ENCODE peak calls at places on chromosomes 4 and X, in ten cellular contexts. N is CD8-positive, alpha-beta T cell; J is fibroblast of lung; G is neural progenitor cell; I is lower lobe of right lung; S is heart right ventricle; D is HCT116; Q is hepatocyte; X is breast epithelium; B is CD4-positive, alpha-beta memory T cell. H is an unnamed sample.

GRCh38 chr4:186885289-186885688 is 161.6 kb upstream of the FAT1 start:
- DNase-seq in N (no peak), J (no peak), G (peak; percentile 32), I (no peak), S (no peak), D (no peak), Q (no peak), X (no peak), B (no peak), H (no peak)

GRCh38 chr4:184265566-184266351 is 48.1 kb upstream of the ENPP6 start:
- DNase-seq in N (no peak), J (peak; percentile 9), G (no peak), I (no peak), S (no peak), D (peak; percentile 7), Q (no peak), X (no peak), B (no peak), H (no peak)

GRCh38 chr4:6470502-6471302 is 1.7 kb downstream of the PPP2R2C start:
- DNase-seq in N (no peak), J (peak; percentile 26), G (peak; percentile 66), I (no peak), S (peak; percentile 25), D (no peak), Q (peak; percentile 49), X (no peak), B (no peak), H (peak; percentile 26)

GRCh38 chr4:169975837-169976796 is 50.1 kb downstream of the MFAP3L start:
- DNase-seq in N (no peak), J (no peak), G (peak; percentile 63), I (no peak), S (no peak), D (no peak), Q (peak; percentile 80), X (no peak), B (no peak), H (peak; percentile 49)

GRCh38 chr4:27016551-27016950 is 155.9 kb downstream of the STIM2 start:
- DNase-seq in N (no peak), J (no peak), G (no peak), I (no peak), S (no peak), D (no peak), Q (no peak), X (no peak), B (no peak), H (no peak)

GRCh38 chr4:140661550-140661949 is 92.8 kb upstream of the UCP1 start:
- DNase-seq in N (no peak), J (no peak), G (no peak), I (no peak), S (no peak), D (no peak), Q (no peak), X (no peak), B (no peak), H (no peak)

GRCh38 chr4:158182736-158183135 is 9.9 kb upstream of the GASK1B start:
- DNase-seq in N (no peak), J (no peak), G (no peak), I (no peak), S (no peak), D (no peak), Q (no peak), X (no peak), B (no peak), H (no peak)

GRCh38 chr4:11160288-11160687 is 268.4 kb downstream of the HS3ST1 start:
- DNase-seq in N (no peak), J (no peak), G (no peak), I (no peak), S (no peak), D (no peak), Q (no peak), X (no peak), B (no peak), H (no peak)

GRCh38 chrX:31547416-31547815 is 475.6 kb upstream of the FTHL17 start:
- DNase-seq in N (no peak), J (peak; percentile 11), G (no peak), I (no peak), S (no peak), D (no peak), Q (no peak), X (no peak), B (no peak), H (no peak)

GRCh38 chr4:27360651-27361347 is 500.2 kb downstream of the STIM2 start:
- DNase-seq in N (no peak), J (no peak), G (peak; percentile 78), I (no peak), S (peak; percentile 8), D (no peak), Q (peak; percentile 64), X (no peak), B (no peak), H (no peak)

GRCh38 chr4:147736458-147736857 is 4.6 kb downstream of the ARHGAP10 start:
- DNase-seq in N (no peak), J (peak; percentile 63), G (no peak), I (no peak), S (no peak), D (no peak), Q (no peak), X (no peak), B (no peak), H (no peak)
- H3K27ac ChIP-seq in N (no peak overlapping the region), J (peak overlapping the region; percentile 44), G (no peak overlapping the region), I (no peak overlapping the region), S (peak overlapping the region; percentile 66), D (no peak overlapping the region), Q (peak overlapping the region; percentile 63), X (no peak overlapping the region), B (no peak overlapping the region), H (no peak overlapping the region)

DNA sequence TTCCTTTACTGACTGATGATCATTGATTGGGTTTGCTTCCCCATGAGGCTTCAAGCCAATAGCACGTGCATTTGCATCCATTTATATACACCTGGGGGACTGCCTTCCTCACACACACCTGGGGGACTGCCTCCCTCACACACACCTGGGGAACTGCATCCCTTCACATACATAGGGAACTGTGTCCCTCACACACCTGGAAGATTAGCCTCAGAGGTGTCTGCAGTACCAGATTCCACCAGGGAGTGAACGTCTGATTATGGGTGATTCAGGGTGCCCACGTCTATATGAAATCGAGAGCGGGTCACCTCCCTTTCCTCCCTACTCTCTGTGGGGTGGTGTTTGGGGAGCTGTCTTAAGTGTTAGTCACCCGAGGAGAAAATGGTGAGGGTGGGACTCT is 16.9 kb downstream of the CD99 start:
- DNase-seq in N (no peak), J (no peak), G (no peak), I (no peak), S (no peak), D (no peak), Q (no peak), X (no peak), B (no peak), H (no peak)
- H3K4me1 ChIP-seq in N (peaks cover 73% of the 10 kb centered on the region), J (peaks cover 39% of the 10 kb centered on the region), G (peaks cover 16% of the 10 kb centered on the region), I (peaks cover 76% of the 10 kb centered on the region), S (peaks cover 93% of the 10 kb centered on the region), D (peaks cover 46% of the 10 kb centered on the region), Q (peaks cover 48% of the 10 kb centered on the region), X (no peaks in the 10 kb centered on the region), B (peaks cover 80% of the 10 kb centered on the region), H (peaks cover 8% of the 10 kb centered on the region)

GRCh38 chr4:10105421-10105820 is 11.2 kb downstream of the WDR1 start:
- DNase-seq in N (no peak), J (no peak), G (no peak), I (no peak), S (no peak), D (no peak), Q (no peak), X (no peak), B (no peak), H (no peak)
- H3K27ac ChIP-seq in N (no peak overlapping the region), J (peak overlapping the region; percentile 8), G (no peak overlapping the region), I (peak overlapping the region; percentile 67), S (peak overlapping the region; percentile 83), D (no peak overlapping the region), Q (no peak overlapping the region), X (peak overlapping the region; percentile 76), B (peak overlapping the region; percentile 74), H (peak overlapping the region; percentile 47)

GRCh38 chr4:165680821-165681220 is 192.2 kb upstream of the TLL1 start:
- DNase-seq in N (no peak), J (no peak), G (no peak), I (no peak), S (no peak), D (no peak), Q (no peak), X (no peak), B (no peak), H (no peak)

GRCh38 chr4:165684177-165684870 is 188.7 kb upstream of the TLL1 start:
- DNase-seq in N (no peak), J (peak; percentile 66), G (no peak), I (no peak), S (no peak), D (no peak), Q (no peak), X (no peak), B (no peak), H (no peak)

GRCh38 chr4:165682621-165683020 is 190.4 kb upstream of the TLL1 start:
- DNase-seq in N (no peak), J (no peak), G (no peak), I (no peak), S (no peak), D (no peak), Q (no peak), X (no peak), B (no peak), H (no peak)

GRCh38 chr4:165692082-165692481 is 181.0 kb upstream of the TLL1 start:
- DNase-seq in N (no peak), J (no peak), G (no peak), I (no peak), S (no peak), D (no peak), Q (no peak), X (no peak), B (no peak), H (no peak)

DNA sequence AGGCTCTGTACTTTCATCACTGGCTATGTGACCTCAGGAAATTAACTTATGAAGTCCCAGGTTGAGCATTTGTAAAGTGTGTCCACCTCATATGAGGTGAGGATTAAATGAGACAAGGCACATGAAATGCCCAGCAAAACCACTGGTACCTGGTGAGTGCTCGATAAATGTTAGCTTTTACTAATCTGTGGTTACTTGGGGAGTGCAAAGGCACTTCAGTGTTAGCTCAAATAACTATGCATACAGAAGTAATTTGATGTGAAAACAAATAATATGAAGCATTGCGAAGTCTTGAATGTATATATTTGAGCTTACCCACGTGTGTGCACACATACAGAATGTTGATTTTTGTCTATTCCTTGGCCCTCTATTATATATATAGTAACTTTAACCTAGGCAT is 186.3 kb upstream of the TLL1 start:
- DNase-seq in N (no peak), J (no peak), G (no peak), I (no peak), S (no peak), D (no peak), Q (no peak), X (no peak), B (no peak), H (no peak)
- H3K4me1 ChIP-seq in N (no peaks in the 10 kb centered on the region), J (no peaks in the 10 kb centered on the region), G (peaks cover 8% of the 10 kb centered on the region), I (no peaks in the 10 kb centered on the region), S (no peaks in the 10 kb centered on the region), D (no peaks in the 10 kb centered on the region), Q (no peaks in the 10 kb centered on the region), X (no peaks in the 10 kb centered on the region), B (no peaks in the 10 kb centered on the region), H (no peaks in the 10 kb centered on the region)

GRCh38 chr4:69099910-69100309 is 3.6 kb downstream of the UGT2B7 start:
- DNase-seq in N (no peak), J (no peak), G (no peak), I (no peak), S (no peak), D (no peak), Q (no peak), X (no peak), B (no peak), H (no peak)
- H3K27ac ChIP-seq in N (no peak overlapping the region), J (no peak overlapping the region), G (no peak overlapping the region), I (no peak overlapping the region), S (no peak overlapping the region), D (no peak overlapping the region), Q (no peak overlapping the region), X (no peak overlapping the region), B (no peak overlapping the region), H (no peak overlapping the region)